ENCODE peak calls at places on chromosome 20, in eight cellular contexts. T is colonic mucosa; B is right cardiac atrium; Y is fibroblast of pulmonary artery; Z is hepatic stellate cell; H is NAMALWA; O is activated CD4-positive, alpha-beta T cell treated with anti-CD3 and anti-CD28 coated beads, Interleukin-2, amount 10 ng/mL, durations not matched to agents 7 days and 5 days; N is NCI-H1417. I is an unnamed sample.

GRCh38 chr20:48776306-48776705 is 51.5 kb downstream of the PREX1 start:
- DNase-seq in N (no peak), H (no peak), Y (peak; percentile 70), Z (peak; percentile 37), T (no peak), B (no peak), O (no peak), I (no peak)

GRCh38 chr20:7841967-7842301 is 98.3 kb downstream of the HAO1 start:
- DNase-seq in Z (peak; percentile 35), B (peak; percentile 85), O (no peak), N (no peak), Y (peak; percentile 97), H (no peak), T (no peak), I (no peak)

GRCh38 chr20:51463998-51464397 is 78.5 kb downstream of the NFATC2 start:
- DNase-seq in Z (no peak), N (no peak), H (no peak), B (no peak), Y (no peak), T (no peak), O (no peak), I (no peak)

GRCh38 chr20:3461191-3461874 is 9.5 kb upstream of the ATRN start:
- DNase-seq in H (no peak), N (no peak), Y (peak; percentile 57), B (no peak), Z (no peak), O (no peak), T (no peak), I (no peak)

GRCh38 chr20:53154540-53154939 is 182.4 kb downstream of the TSHZ2 start:
- DNase-seq in Y (peak; percentile 16), H (no peak), N (no peak), T (no peak), B (no peak), O (no peak), Z (no peak), I (peak; percentile 12)

GRCh38 chr20:62595491-62595890 is 46.8 kb upstream of the SLCO4A1 start:
- DNase-seq in B (peak; percentile 84), O (no peak), N (peak; percentile 30), T (peak; percentile 61), H (no peak), Z (peak; percentile 81), Y (peak; percentile 49), I (no peak)

GRCh38 chr20:29443819-29444218 is 1813.6 kb upstream of the DEFB115 start:
- DNase-seq in Z (no peak), O (no peak), T (no peak), H (peak; percentile 2), Y (no peak), B (no peak), N (no peak), I (no peak)

GRCh38 chr20:63142933-63143332 is 73.0 kb downstream of the YTHDF1 start:
- DNase-seq in H (no peak), B (no peak), O (no peak), Y (no peak), Z (no peak), T (no peak), N (no peak), I (no peak)

GRCh38 chr20:48970681-48971370 is 49.3 kb downstream of the ARFGEF2 start:
- DNase-seq in Y (no peak), Z (no peak), T (no peak), O (no peak), B (no peak), H (no peak), N (no peak), I (no peak)

GRCh38 chr20:63911171-63911570 is 16.2 kb downstream of the DNAJC5 start:
- DNase-seq in Z (no peak), T (peak; percentile 83), N (no peak), B (no peak), H (no peak), Y (peak; percentile 14), O (no peak), I (no peak)

GRCh38 chr20:23145281-23145700 is 59.2 kb upstream of the CD93 start:
- DNase-seq in O (no peak), H (no peak), N (no peak), Z (no peak), B (no peak), Y (peak; percentile 80), T (no peak), I (no peak)

GRCh38 chr20:48102821-48103635 is 317.7 kb upstream of the SULF2 start:
- DNase-seq in N (no peak), H (no peak), Y (peak; percentile 83), Z (no peak), O (no peak), T (no peak), B (no peak), I (no peak)

GRCh38 chr20:43642548-43642947 is 24.4 kb upstream of the MYBL2 start:
- DNase-seq in Y (no peak), H (no peak), N (no peak), Z (no peak), O (no peak), B (no peak), T (no peak), I (no peak)

GRCh38 chr20:64119681-64120341 is 12.4 kb upstream of the NPBWR2 start:
- DNase-seq in T (no peak), N (no peak), B (peak; percentile 42), H (no peak), Z (no peak), Y (peak; percentile 7), O (no peak), I (no peak)

GRCh38 chr20:25280051-25280573 is 32.2 kb downstream of the PYGB start:
- DNase-seq in B (peak; percentile 38), N (peak; percentile 35), Z (no peak), O (no peak), Y (no peak), H (peak; percentile 75), T (no peak), I (no peak)

GRCh38 chr20:9281770-9282169 is 212.9 kb downstream of the PLCB4 start:
- DNase-seq in T (no peak), Y (no peak), Z (no peak), O (no peak), B (no peak), N (no peak), H (no peak), I (no peak)

GRCh38 chr20:49354673-49355072 is 76.8 kb upstream of the ZNFX1 start:
- DNase-seq in N (no peak), B (no peak), Z (no peak), Y (no peak), T (no peak), O (no peak), H (no peak), I (no peak)

GRCh38 chr20:53089866-53090265 is 117.7 kb downstream of the TSHZ2 start:
- DNase-seq in Y (no peak), Z (no peak), B (peak; percentile 81), T (no peak), O (no peak), H (no peak), N (no peak), I (no peak)

GRCh38 chr20:419556-420168 is 11.6 kb downstream of the RBCK1 start:
- DNase-seq in B (peak; percentile 61), H (no peak), N (peak; percentile 96), T (peak; percentile 87), O (no peak), Z (no peak), Y (no peak), I (no peak)